ENCODE peak calls at places on chromosomes 13 and 19, in four cellular contexts. G is HepG2, I is GM12878, F is IMR-90. L is an unnamed sample.

GRCh38 chr13:21579754-21580316 is 24.1 kb downstream of the MICU2 start:
- DNase-seq in G (no peak), I (peak), F (no peak), L (no peak)

GRCh38 chr19:55452381-55453325 is 8.8 kb downstream of the ISOC2 start:
- DNase-seq in G (peak), F (peak), I (no peak), L (peak)

GRCh38 chr13:44790289-44790688 is 199.0 kb downstream of the NUFIP1 start:
- DNase-seq in G (no peak), F (no peak), I (no peak), L (no peak)

GRCh38 chr13:44471686-44472085 is 98.1 kb downstream of the SERP2 start:
- DNase-seq in I (no peak), F (peak), G (no peak), L (no peak)

GRCh38 chr19:19399733-19400438 is 5.6 kb upstream of the GATAD2A start:
- DNase-seq in G (no peak), F (peak), I (no peak), L (no peak)

GRCh38 chr19:1019980-1020867 is 699 bp downstream of the TMEM259 start:
- DNase-seq in F (no peak), I (no peak), G (no peak), L (peak)

GRCh38 chr19:52335768-52336116 is 301 bp upstream of the ZNF610 start:
- DNase-seq in F (no peak), I (no peak), G (no peak), L (no peak)

GRCh38 chr13:111021270-111021669 is 93.8 kb upstream of the ARHGEF7 start:
- DNase-seq in I (no peak), G (no peak), F (no peak), L (no peak)

GRCh38 chr13:87680298-87680697 is 9.1 kb downstream of the SLITRK5 start:
- DNase-seq in I (no peak), G (no peak), F (no peak), L (no peak)

GRCh38 chr19:31258211-31259052 is 90.8 kb downstream of the TSHZ3 start:
- DNase-seq in I (no peak), G (no peak), F (no peak), L (no peak)

GRCh38 chr13:26941345-26942174 is 181.0 kb upstream of the GPR12 start:
- DNase-seq in F (peak), I (no peak), G (no peak), L (no peak)

GRCh38 chr19:49682274-49682673 is 5.2 kb downstream of the PRMT1 start:
- DNase-seq in F (no peak), G (no peak), I (no peak), L (no peak)

GRCh38 chr13:44278164-44278563 is 95.5 kb upstream of the SERP2 start:
- DNase-seq in F (no peak), I (no peak), G (no peak), L (no peak)

GRCh38 chr19:33261511-33262192 is 36.0 kb upstream of the SLC7A10 start:
- DNase-seq in F (no peak), I (no peak), G (no peak), L (no peak)

GRCh38 chr19:41186971-41187883 is 5.8 kb upstream of the CYP2S1 start:
- DNase-seq in I (no peak), F (no peak), G (no peak), L (no peak)

GRCh38 chr13:97574926-97575325 is 141.0 kb downstream of the RAP2A start:
- DNase-seq in F (peak), G (peak), I (no peak), L (no peak)

GRCh38 chr19:46115396-46116109 is 8.9 kb downstream of the IGFL3 start:
- DNase-seq in I (peak), F (peak), G (no peak), L (no peak)

GRCh38 chr13:65339236-65339635 is 1890.9 kb downstream of the PCDH9 start:
- DNase-seq in F (peak), G (no peak), I (no peak), L (no peak)

GRCh38 chr13:65336106-65336603 is 1894.0 kb downstream of the PCDH9 start:
- DNase-seq in F (no peak), G (no peak), I (no peak), L (no peak)

GRCh38 chr13:65336916-65337315 is 1893.2 kb downstream of the PCDH9 start:
- DNase-seq in G (no peak), F (peak), I (no peak), L (no peak)
- TF ChIP-seq MXI1 in G (no peak), F (no peak), I (no peak), L (no peak)

GRCh38 chr13:50412046-50412617 is 396.9 kb downstream of the KCNRG start:
- DNase-seq in F (peak), G (no peak), I (no peak), L (no peak)

GRCh38 chr13:50414640-50415039 is 399.4 kb downstream of the KCNRG start:
- DNase-seq in I (no peak), F (no peak), G (no peak), L (no peak)

GRCh38 chr13:50408068-50408467 is 392.8 kb downstream of the KCNRG start:
- DNase-seq in I (no peak), F (no peak), G (no peak), L (no peak)

GRCh38 chr13:50409186-50409585 is 393.9 kb downstream of the KCNRG start:
- DNase-seq in I (no peak), G (no peak), F (no peak), L (no peak)

DNA sequence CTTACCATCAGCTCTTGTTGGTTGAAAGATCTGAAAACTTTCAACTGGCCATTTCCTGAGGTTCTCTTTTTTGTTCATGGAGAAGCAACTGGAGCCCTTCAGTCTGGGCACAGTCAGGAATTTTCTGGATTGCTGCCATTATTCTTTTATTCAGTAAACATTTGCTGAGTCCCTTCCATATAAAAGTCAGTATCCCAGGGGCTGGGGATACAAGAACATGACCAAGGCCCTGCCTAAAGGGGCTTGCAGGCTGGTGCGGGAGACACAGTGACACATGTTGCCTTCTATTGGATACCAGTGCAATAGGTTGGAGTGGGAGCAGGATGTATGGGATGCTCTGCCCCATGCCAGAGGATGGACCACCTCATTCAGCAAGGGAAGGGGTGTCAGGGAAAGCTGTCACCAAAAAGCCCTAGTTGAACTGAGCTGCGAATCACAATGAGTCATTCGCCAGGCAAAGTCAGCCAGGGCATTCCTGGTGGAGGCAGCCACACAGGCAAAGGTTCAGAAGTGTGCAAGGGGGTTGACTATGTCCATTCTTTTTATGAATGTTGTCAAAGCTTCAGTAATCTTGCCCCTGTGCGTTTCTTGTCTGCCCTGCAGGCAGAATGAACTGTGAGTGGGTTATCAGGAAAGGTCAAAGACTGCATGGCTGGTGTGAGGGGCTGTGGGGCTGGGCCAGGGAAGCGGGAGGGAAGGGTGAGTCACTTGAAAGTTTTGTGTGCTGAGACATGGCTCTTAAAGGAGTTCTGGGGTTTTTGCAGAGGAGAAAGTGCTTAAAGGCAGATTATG is 395.9 kb downstream of the KCNRG start:
- DNase-seq in G (peak), I (no peak), F (peak), L (peak)
- H3K27ac ChIP-seq in G (no peak), I (no peak), F (peak), L (peak)

DNA sequence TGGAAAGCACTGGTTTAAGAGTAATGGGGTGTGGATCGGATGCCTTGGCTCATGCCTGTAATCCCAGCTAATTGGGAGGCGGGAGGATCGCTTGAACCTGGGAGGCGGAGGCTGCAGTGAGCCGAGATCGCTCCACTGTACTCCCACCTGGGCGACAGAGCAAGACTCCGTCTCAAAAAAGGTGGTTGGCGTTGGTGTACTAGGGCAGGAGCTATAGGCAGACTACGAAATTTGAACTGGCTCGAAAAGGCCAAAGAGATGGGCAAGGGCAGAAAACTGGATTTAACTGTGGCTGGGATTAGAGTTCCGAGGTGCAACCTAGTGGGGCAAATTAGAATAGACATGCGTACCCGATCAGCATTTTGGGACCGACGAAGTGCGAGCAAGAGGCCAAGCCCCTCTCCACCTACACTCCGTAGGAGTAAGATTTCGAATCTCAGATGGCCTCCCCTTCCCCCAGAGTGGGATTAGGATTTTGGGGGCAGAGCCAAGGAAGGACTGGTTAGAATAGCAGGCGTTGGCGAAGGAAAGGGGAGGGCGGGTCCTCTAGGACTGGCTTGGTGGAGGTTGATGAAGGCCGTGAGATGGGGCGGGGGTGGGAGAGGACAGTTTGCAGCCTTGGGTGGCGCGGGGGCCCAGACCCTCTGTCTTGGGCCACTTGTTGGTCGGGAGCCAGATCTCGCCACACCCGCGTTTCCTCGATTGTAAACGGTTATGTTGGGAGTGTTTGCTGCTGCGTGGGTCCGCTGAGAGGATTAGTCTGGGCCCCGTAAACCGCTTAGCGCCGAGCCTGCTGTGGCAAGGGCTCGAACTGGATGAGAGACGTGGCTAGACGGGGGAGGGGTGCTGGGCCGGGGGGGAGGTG is 2.0 kb upstream of the INAFM1 start:
- DNase-seq in G (no peak), F (no peak), I (no peak), L (no peak)
- TF ChIP-seq MXI1 in G (no peak), F (no peak), I (no peak), L (no peak)

DNA sequence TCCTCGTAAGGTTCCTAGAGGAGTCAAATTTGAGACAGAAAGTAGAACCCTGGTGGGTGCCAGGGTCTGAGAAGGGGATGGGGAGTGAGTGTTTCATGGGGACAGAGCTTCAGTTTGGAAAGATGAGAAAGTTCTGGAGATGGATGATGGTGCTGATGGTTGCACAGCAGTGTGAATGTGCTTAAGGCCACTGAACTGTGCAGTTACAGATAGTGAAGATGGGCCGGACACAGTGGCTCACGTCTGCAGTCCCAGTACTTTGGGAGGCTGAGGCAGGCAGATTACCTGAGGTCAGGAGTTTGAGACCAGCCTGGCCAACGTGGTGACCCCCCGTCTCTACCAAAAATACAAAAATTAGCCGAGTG is 917 bp downstream of the SPC24 start:
- DNase-seq in I (no peak), F (no peak), G (no peak), L (peak)
- H3K27ac ChIP-seq in I (peak), F (no peak), G (peak), L (peak)